ENCODE peak calls at places on chromosomes 2 and 18, in ten cellular contexts. M is activated naive CD4-positive, alpha-beta T cell; C is H54; V is fibroblast of mammary gland; I is stimulated activated CD4-positive, alpha-beta T cell treated with anti-CD3 and anti-CD28 coated beads, Interleukin-2, amount 100 ng/mL, for 24 hours; F is kidney tubule cell; A is foreskin fibroblast; P is left ventricle myocardium inferior; B is mesothelial cell of epicardium; G is Caki2. K is an unnamed sample.

GRCh38 chr18:32542221-32542798 is 71.6 kb upstream of the GAREM1 start:
- DNase-seq in P (no peak), F (peak; percentile 89), G (peak; percentile 84), C (no peak), V (peak; percentile 25), A (no peak), B (no peak), M (no peak), I (no peak), K (no peak)

GRCh38 chr18:78757014-78757413 is 222.6 kb upstream of the SALL3 start:
- DNase-seq in A (no peak), C (no peak), M (no peak), G (no peak), B (no peak), F (no peak), I (no peak), V (no peak), P (no peak), K (no peak)

GRCh38 chr2:100104718-100105677 is 37.4 kb downstream of the AFF3 start:
- DNase-seq in M (no peak), B (peak; percentile 50), V (no peak), P (peak; percentile 17), F (peak; percentile 7), I (peak; percentile 22), G (no peak), A (no peak), C (peak; percentile 56), K (no peak)

GRCh38 chr2:233544079-233544690 is 22.4 kb downstream of the USP40 start:
- DNase-seq in I (no peak), F (peak; percentile 90), G (peak; percentile 52), P (no peak), A (no peak), V (no peak), B (no peak), M (no peak), C (no peak), K (no peak)

GRCh38 chr2:43255249-43255960 is 29.0 kb upstream of the ZFP36L2 start:
- DNase-seq in V (no peak), A (no peak), C (no peak), I (no peak), M (no peak), G (no peak), P (no peak), B (no peak), F (no peak), K (no peak)

GRCh38 chr2:5914831-5915611 is 222.8 kb downstream of the SOX11 start:
- DNase-seq in G (peak; percentile 84), B (peak; percentile 51), V (no peak), M (no peak), A (no peak), F (peak; percentile 87), P (peak; percentile 55), C (no peak), I (no peak), K (no peak)

GRCh38 chr2:124538549-124538948 is 513.5 kb downstream of the CNTNAP5 start:
- DNase-seq in G (no peak), A (no peak), C (no peak), M (no peak), B (no peak), F (no peak), V (no peak), P (no peak), I (no peak), K (no peak)

GRCh38 chr2:122999823-123000222 is 1025.3 kb upstream of the CNTNAP5 start:
- DNase-seq in C (no peak), F (no peak), M (no peak), V (no peak), I (no peak), G (no peak), B (no peak), P (no peak), A (no peak), K (no peak)

GRCh38 chr2:218368621-218369153 is 12.0 kb downstream of the CATIP start:
- DNase-seq in G (no peak), P (no peak), F (no peak), C (no peak), V (peak; percentile 14), B (no peak), M (no peak), A (no peak), I (no peak), K (no peak)

GRCh38 chr2:96547203-96547641 is 10.7 kb downstream of the ARID5A start:
- DNase-seq in F (no peak), B (no peak), P (no peak), M (no peak), V (no peak), G (no peak), I (no peak), C (no peak), A (no peak), K (no peak)

GRCh38 chr2:100924520-100925451 is 77.3 kb upstream of the RPL31 start:
- DNase-seq in C (peak; percentile 68), G (no peak), B (no peak), A (no peak), I (peak; percentile 21), P (no peak), F (peak; percentile 33), V (peak; percentile 80), M (no peak), K (peak; percentile 43)

GRCh38 chr18:46278481-46279465 is 174.6 kb downstream of the HAUS1 start:
- DNase-seq in V (peak; percentile 72), A (peak; percentile 65), C (peak; percentile 16), B (no peak), M (no peak), P (no peak), G (no peak), I (no peak), F (peak; percentile 74), K (no peak)

GRCh38 chr2:236168110-236169067 is at the start of gene GBX2:
- DNase-seq in C (peak; percentile 79), A (peak; percentile 47), G (no peak), M (no peak), F (peak; percentile 75), I (no peak), V (peak; percentile 40), P (no peak), B (peak; percentile 73), K (no peak)

GRCh38 chr2:218404351-218405145 is 4.9 kb downstream of the CTDSP1 start:
- DNase-seq in F (no peak), A (no peak), G (no peak), M (no peak), P (no peak), C (no peak), I (no peak), B (no peak), V (no peak), K (no peak)